ENCODE peak calls at places on chromosomes 3 and 15, in ten cellular contexts. X is GM12864; B is RWPE1; O is progenitor cell of endocrine pancreas; W is CD4-positive, alpha-beta T cell; G is bronchial epithelial cell; C is dorsolateral prefrontal cortex; D is mesothelial cell of epicardium; A is epithelial cell of esophagus; E is fibroblast of pulmonary artery. S is an unnamed sample.

GRCh38 chr15:57213783-57214366 is 162.4 kb upstream of the CGNL1 start:
- DNase-seq in X (no peak), W (no peak), G (peak), E (peak), O (no peak), B (peak), C (no peak), A (peak), D (no peak), S (no peak)

GRCh38 chr3:19148768-19149091 is 420 bp downstream of the KCNH8 start:
- DNase-seq in G (no peak), A (no peak), B (no peak), C (no peak), X (no peak), O (no peak), E (no peak), D (no peak), W (no peak), S (no peak)

GRCh38 chr15:58383876-58384275 is 47.9 kb upstream of the LIPC start:
- DNase-seq in B (no peak), G (no peak), D (no peak), E (no peak), C (no peak), X (no peak), W (no peak), A (no peak), O (no peak), S (no peak)

GRCh38 chr3:25472153-25472552 is 44.1 kb downstream of the RARB start:
- DNase-seq in O (no peak), D (no peak), B (no peak), G (no peak), A (no peak), X (no peak), C (no peak), E (no peak), W (no peak), S (no peak)

GRCh38 chr15:79035111-79035601 is 55.4 kb downstream of the RASGRF1 start:
- DNase-seq in D (no peak), A (peak), X (peak), B (peak), C (no peak), G (peak), O (no peak), W (no peak), E (no peak), S (no peak)

GRCh38 chr3:18445421-18446066 is 20.4 kb upstream of the SATB1 start:
- DNase-seq in X (no peak), W (peak), O (no peak), C (no peak), E (no peak), D (no peak), A (no peak), G (no peak), B (no peak), S (no peak)

GRCh38 chr3:23264413-23264812 is 61.3 kb downstream of the UBE2E2 start:
- DNase-seq in E (peak), B (peak), A (peak), O (no peak), X (no peak), D (no peak), W (no peak), G (peak), C (no peak), S (no peak)

GRCh38 chr3:149879872-149880271 is 66.9 kb downstream of the RNF13 start:
- DNase-seq in A (peak), B (peak), O (no peak), D (peak), C (peak), X (no peak), E (peak), G (peak), W (no peak), S (no peak)

GRCh38 chr3:30502051-30502741 is 104.2 kb upstream of the TGFBR2 start:
- DNase-seq in A (peak), C (no peak), E (no peak), X (no peak), W (no peak), B (no peak), D (no peak), G (peak), O (no peak), S (no peak)

GRCh38 chr3:79490165-79491028 is 277.4 kb downstream of the ROBO1 start:
- DNase-seq in D (no peak), W (no peak), E (peak), C (no peak), G (peak), X (no peak), A (peak), O (no peak), B (no peak), S (no peak)

GRCh38 chr15:45165536-45165935 is 22.2 kb downstream of the SHF start:
- DNase-seq in G (no peak), D (no peak), E (no peak), W (no peak), X (no peak), A (no peak), O (no peak), B (no peak), C (no peak), S (no peak)

GRCh38 chr15:23823508-23823907 is 136.4 kb upstream of the NDN start:
- DNase-seq in G (no peak), B (no peak), C (no peak), A (no peak), D (no peak), X (no peak), O (no peak), E (no peak), W (no peak), S (no peak)

GRCh38 chr15:84797212-84797611 is 19.9 kb upstream of the ALPK3 start:
- DNase-seq in O (no peak), E (peak), D (no peak), X (no peak), G (no peak), B (no peak), C (no peak), A (no peak), W (no peak), S (no peak)

GRCh38 chr3:29185706-29186105 is 95.2 kb upstream of the RBMS3 start:
- DNase-seq in W (no peak), D (no peak), A (no peak), B (no peak), O (no peak), E (no peak), C (no peak), G (peak), X (no peak), S (no peak)

GRCh38 chr15:69713726-69714559 is 261.3 kb downstream of the RPLP1 start:
- DNase-seq in D (no peak), B (no peak), O (no peak), C (no peak), W (peak), G (peak), X (peak), A (no peak), E (no peak), S (no peak)

GRCh38 chr3:28322464-28322863 is 26.1 kb upstream of the ZCWPW2 start:
- DNase-seq in D (no peak), A (peak), E (peak), W (no peak), O (no peak), B (no peak), C (no peak), X (no peak), G (peak), S (no peak)

GRCh38 chr3:106534206-106534605 is 665.4 kb upstream of the CBLB start:
- DNase-seq in O (no peak), E (peak), X (no peak), D (no peak), A (peak), B (no peak), G (peak), C (no peak), W (peak), S (no peak)

GRCh38 chr15:21261965-21262850 is 178.1 kb downstream of the POTEB3 start:
- DNase-seq in W (no peak), O (peak), G (no peak), B (no peak), E (no peak), A (no peak), C (no peak), X (no peak), D (peak), S (peak)

GRCh38 chr3:54533856-54534255 is 394.0 kb downstream of the LRTM1 start:
- DNase-seq in C (no peak), X (no peak), O (no peak), A (no peak), G (no peak), E (no peak), D (no peak), B (no peak), W (no peak), S (no peak)

GRCh38 chr3:55815262-55815661 is 328.2 kb upstream of the WNT5A start:
- DNase-seq in W (no peak), A (no peak), D (no peak), G (no peak), O (no peak), X (no peak), E (no peak), C (no peak), B (no peak), S (no peak)

GRCh38 chr15:100588638-100589242 is 13.2 kb downstream of the LINS1 start:
- DNase-seq in B (no peak), C (no peak), A (no peak), G (no peak), D (no peak), O (no peak), W (no peak), X (no peak), E (peak), S (no peak)

GRCh38 chr15:48427960-48428547 is 96.8 kb downstream of the DUT start:
- DNase-seq in D (no peak), A (peak), W (no peak), B (peak), E (peak), O (no peak), C (no peak), X (no peak), G (no peak), S (no peak)

GRCh38 chr3:181947606-181948005 is 235.9 kb downstream of the SOX2 start:
- DNase-seq in O (no peak), W (no peak), X (no peak), A (no peak), D (no peak), C (no peak), B (no peak), G (no peak), E (no peak), S (no peak)

GRCh38 chr3:73926360-73927202 is 301.8 kb upstream of the PDZRN3 start:
- DNase-seq in D (no peak), X (no peak), G (no peak), O (no peak), B (no peak), A (no peak), E (no peak), W (no peak), C (no peak), S (no peak)

GRCh38 chr3:69944931-69945493 is 54.5 kb upstream of the SAMMSON start:
- DNase-seq in D (no peak), W (no peak), G (no peak), X (no peak), O (no peak), E (no peak), B (no peak), A (no peak), C (no peak), S (no peak)

GRCh38 chr3:100047455-100048141 is 66.7 kb downstream of the FILIP1L start:
- DNase-seq in G (peak), C (no peak), D (no peak), W (no peak), E (peak), B (peak), A (peak), X (no peak), O (no peak), S (no peak)

GRCh38 chr3:101677436-101678286 is 729 bp upstream of the ZBTB11 start:
- DNase-seq in X (no peak), B (no peak), O (no peak), W (no peak), D (no peak), C (no peak), A (peak), E (no peak), G (no peak), S (no peak)

GRCh38 chr3:129324855-129325254 is 46.2 kb downstream of the HMCES start:
- DNase-seq in D (no peak), B (no peak), W (no peak), G (no peak), E (no peak), A (no peak), X (no peak), O (no peak), C (no peak), S (no peak)

GRCh38 chr15:95875141-95875643 is 455.3 kb upstream of the NR2F2 start:
- DNase-seq in X (no peak), A (peak), G (peak), E (peak), W (no peak), O (no peak), D (no peak), B (peak), C (no peak), S (no peak)

GRCh38 chr15:35327789-35328188 is 218.2 kb downstream of the DPH6 start:
- DNase-seq in O (no peak), E (no peak), G (peak), B (no peak), C (no peak), W (no peak), D (no peak), X (no peak), A (no peak), S (no peak)

GRCh38 chr15:57861805-57862586 is 155.5 kb downstream of the POLR2M start:
- DNase-seq in G (peak), A (peak), X (no peak), C (no peak), E (peak), W (no peak), B (peak), O (no peak), D (no peak), S (no peak)

GRCh38 chr15:78766041-78766440 is 45.2 kb downstream of the ADAMTS7 start:
- DNase-seq in X (no peak), D (no peak), O (no peak), A (no peak), B (no peak), E (no peak), C (peak), G (no peak), W (no peak), S (no peak)

GRCh38 chr15:84582583-84583157 is 18.1 kb upstream of the ZSCAN2 start:
- DNase-seq in C (no peak), D (no peak), G (peak), O (no peak), E (no peak), B (no peak), W (no peak), A (peak), X (no peak), S (no peak)

GRCh38 chr15:26838742-26839460 is 28.0 kb upstream of the GABRA5 start:
- DNase-seq in W (no peak), G (no peak), A (no peak), O (no peak), D (no peak), E (no peak), C (no peak), B (no peak), X (no peak), S (no peak)
- TF ChIP-seq CTCF in W (no peak), G (peak), A (peak), O (peak), D (peak), E (peak), C (peak), B (peak), X (peak), S (no peak)

GRCh38 chr3:52308308-52308707 is 7.8 kb upstream of the DNAH1 start:
- DNase-seq in E (no peak), C (no peak), G (no peak), W (no peak), D (no peak), X (no peak), A (no peak), O (no peak), B (no peak), S (no peak)

GRCh38 chr3:52302426-52303185 is 13.5 kb upstream of the DNAH1 start:
- DNase-seq in X (no peak), G (no peak), A (no peak), E (no peak), C (no peak), B (no peak), O (no peak), W (no peak), D (no peak), S (no peak)

GRCh38 chr3:52305926-52306325 is 10.2 kb upstream of the DNAH1 start:
- DNase-seq in C (no peak), O (no peak), A (no peak), X (no peak), D (no peak), G (no peak), B (no peak), W (no peak), E (no peak), S (no peak)

GRCh38 chr3:52310861-52311566 is 5.1 kb upstream of the DNAH1 start:
- DNase-seq in E (no peak), A (no peak), D (no peak), O (no peak), X (peak), W (no peak), B (no peak), G (no peak), C (no peak), S (no peak)

GRCh38 chr3:52306978-52307377 is 9.1 kb upstream of the DNAH1 start:
- DNase-seq in E (no peak), W (no peak), G (no peak), O (no peak), X (no peak), B (no peak), A (no peak), D (no peak), C (no peak), S (no peak)
- TF ChIP-seq CTCF in E (no peak), W (no peak), G (no peak), O (no peak), X (no peak), B (no peak), A (no peak), D (no peak), C (no peak), S (no peak)

GRCh38 chr3:43086460-43087165 is 19.3 kb downstream of the POMGNT2 start:
- DNase-seq in W (no peak), O (no peak), X (no peak), B (no peak), G (no peak), E (no peak), C (no peak), D (no peak), A (no peak), S (no peak)

GRCh38 chr3:43090238-43090637 is 15.6 kb downstream of the POMGNT2 start:
- DNase-seq in X (no peak), G (no peak), A (no peak), B (no peak), C (no peak), O (no peak), W (no peak), E (no peak), D (no peak), S (no peak)

GRCh38 chr3:43089081-43089480 is 16.8 kb downstream of the POMGNT2 start:
- DNase-seq in E (no peak), G (no peak), A (no peak), B (no peak), W (no peak), C (no peak), D (no peak), O (no peak), X (no peak), S (no peak)

GRCh38 chr3:43091481-43091880 is 14.4 kb downstream of the POMGNT2 start:
- DNase-seq in E (no peak), G (no peak), B (no peak), A (no peak), X (no peak), W (no peak), O (no peak), C (no peak), D (no peak), S (no peak)

DNA sequence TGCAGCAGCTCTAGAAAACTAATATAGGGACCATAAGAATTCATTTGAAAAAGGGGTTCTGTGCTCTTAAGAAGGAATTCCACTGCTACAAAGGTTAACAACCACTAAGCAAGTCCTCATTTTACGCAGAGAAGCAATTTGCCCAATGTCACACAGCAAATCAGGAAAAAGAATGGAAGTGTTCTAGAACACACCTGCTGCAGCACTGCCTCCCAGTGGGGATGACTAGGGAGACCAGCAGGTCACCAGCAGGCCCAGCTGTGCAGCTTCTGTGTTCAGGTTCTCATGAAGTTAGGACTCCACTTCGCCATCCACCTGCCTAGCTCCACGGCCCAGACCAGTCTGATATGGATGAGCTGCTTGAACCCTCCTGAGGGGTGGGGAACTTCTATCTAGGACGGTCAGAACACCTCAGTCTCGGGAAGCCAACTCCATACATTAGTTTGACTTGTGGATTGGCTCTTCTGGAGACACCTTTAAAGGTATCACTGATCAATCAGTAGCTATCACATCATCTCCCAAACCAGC is 18.6 kb downstream of the POMGNT2 start:
- DNase-seq in X (no peak), W (no peak), G (no peak), O (no peak), A (no peak), C (no peak), E (no peak), D (no peak), B (no peak), S (no peak)
- TF ChIP-seq CTCF in X (no peak), W (no peak), G (no peak), O (peak), A (peak), C (peak), E (peak), D (no peak), B (no peak), S (no peak)

DNA sequence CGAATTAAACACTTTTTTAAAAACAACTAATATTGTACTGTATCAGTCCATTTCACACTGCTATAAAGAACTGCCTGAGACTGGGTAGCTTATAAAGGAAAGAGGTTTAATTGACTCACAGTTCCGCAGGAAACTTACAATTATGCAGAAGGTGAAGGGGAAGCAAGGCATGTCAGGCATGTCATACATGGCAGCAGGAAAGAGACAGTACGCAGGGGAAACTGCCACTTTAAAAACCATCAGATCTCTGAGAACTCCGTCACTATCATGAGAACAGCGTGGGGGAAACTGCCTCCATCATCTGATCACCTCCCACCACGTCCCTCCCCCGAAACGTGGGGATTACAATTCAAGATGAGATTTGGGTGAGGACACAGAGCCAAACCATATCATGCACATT is 162.8 kb upstream of the TPM1 start:
- DNase-seq in D (no peak), C (no peak), A (no peak), X (no peak), B (no peak), G (no peak), O (no peak), E (no peak), W (no peak), S (no peak)
- TF ChIP-seq CTCF in D (no peak), C (no peak), A (no peak), X (no peak), B (no peak), G (no peak), O (no peak), E (no peak), W (no peak), S (no peak)

GRCh38 chr3:136543385-136543784 is 208.8 kb downstream of the STAG1 start:
- DNase-seq in X (no peak), G (peak), C (no peak), D (no peak), O (no peak), W (no peak), A (peak), E (peak), B (no peak), S (no peak)

GRCh38 chr3:136546718-136547117 is 205.5 kb downstream of the STAG1 start:
- DNase-seq in O (no peak), C (no peak), X (no peak), B (no peak), E (peak), A (no peak), W (no peak), D (no peak), G (peak), S (no peak)

GRCh38 chr3:136547293-136547692 is 204.9 kb downstream of the STAG1 start:
- DNase-seq in O (no peak), B (peak), W (no peak), D (no peak), X (no peak), A (peak), E (peak), G (peak), C (no peak), S (no peak)

GRCh38 chr3:136544532-136544931 is 207.6 kb downstream of the STAG1 start:
- DNase-seq in O (no peak), B (no peak), X (no peak), C (no peak), E (peak), W (no peak), A (peak), G (no peak), D (no peak), S (no peak)

DNA sequence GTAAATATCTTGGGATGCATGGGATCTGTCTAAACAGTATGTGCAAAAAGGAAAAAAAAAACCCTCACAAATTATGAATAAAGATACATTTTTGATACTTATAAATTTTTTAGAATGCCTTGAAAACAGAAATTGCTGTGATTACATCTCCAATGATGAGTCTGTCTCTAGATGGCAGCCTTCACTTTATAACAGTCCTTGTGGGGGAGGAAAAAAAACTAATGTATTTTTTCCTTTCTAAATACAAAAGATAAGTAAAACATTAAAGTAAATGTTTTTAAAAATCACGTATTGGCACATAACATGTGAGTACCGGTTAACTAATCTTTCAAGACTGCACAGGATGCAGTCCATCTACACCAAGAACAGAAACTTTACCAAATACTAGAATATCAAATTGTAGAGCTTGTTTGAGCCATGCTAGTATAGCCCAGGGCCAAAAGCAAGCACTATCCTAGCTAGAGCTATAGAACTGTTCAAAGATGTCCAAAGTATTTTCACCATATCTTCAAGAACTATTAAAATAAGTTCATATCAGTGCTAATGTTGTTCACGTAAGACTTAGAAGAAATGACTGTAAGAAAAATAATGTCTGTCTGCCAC is 206.4 kb downstream of the STAG1 start:
- DNase-seq in E (peak), G (peak), X (no peak), B (no peak), C (no peak), O (no peak), W (no peak), D (no peak), A (peak), S (no peak)
- TF ChIP-seq CTCF in E (peak), G (no peak), X (no peak), B (no peak), C (peak), O (no peak), W (no peak), D (no peak), A (peak), S (no peak)